ENCODE peak calls at places on chromosome 19, in eight cellular contexts. A, B, G, E, F, K, Y and W are unnamed samples.

GRCh38 chr19:10717356-10718204 is at the start of gene DNM2:
- DNase-seq in A (peak), B (peak), G (peak), E (peak), F (peak), K (peak), Y (peak), W (peak)

GRCh38 chr19:32469796-32470195 is 64.2 kb downstream of the DPY19L3 start:
- DNase-seq in A (no peak), B (no peak), G (no peak), E (no peak), F (peak), K (no peak), Y (no peak), W (no peak)

GRCh38 chr19:46466536-46467199 is 4.7 kb downstream of the PNMA8A start:
- DNase-seq in A (no peak), B (peak), G (no peak), E (peak), F (peak), K (peak), Y (no peak), W (no peak)

GRCh38 chr19:46821512-46822359 is 28.9 kb downstream of the AP2S1 start:
- DNase-seq in A (no peak), B (no peak), G (no peak), E (no peak), F (no peak), K (no peak), Y (peak), W (peak)

GRCh38 chr19:58304255-58304654 is 922 bp upstream of the ERVK3-1 start:
- DNase-seq in A (no peak), B (no peak), G (no peak), E (no peak), F (no peak), K (no peak), Y (peak), W (no peak)

GRCh38 chr19:39138221-39139211 is 12.9 kb downstream of the PAK4 start:
- DNase-seq in A (no peak), B (no peak), G (no peak), E (no peak), F (no peak), K (peak), Y (no peak), W (no peak)

GRCh38 chr19:46745521-46746280 is at the start of gene FKRP:
- DNase-seq in A (peak), B (no peak), G (no peak), E (peak), F (no peak), K (no peak), Y (peak), W (no peak)

GRCh38 chr19:19232231-19232630 is 20.5 kb downstream of the NCAN start:
- DNase-seq in A (no peak), B (no peak), G (no peak), E (no peak), F (no peak), K (no peak), Y (no peak), W (no peak)

GRCh38 chr19:39438270-39438934 is 2.7 kb upstream of the RPS16 start:
- DNase-seq in A (no peak), B (peak), G (no peak), E (no peak), F (peak), K (peak), Y (no peak), W (no peak)

GRCh38 chr19:21474671-21475181 is 30.7 kb upstream of the ZNF429 start:
- DNase-seq in A (no peak), B (peak), G (peak), E (peak), F (peak), K (peak), Y (peak), W (peak)

GRCh38 chr19:53868892-53869804 is 1.5 kb downstream of the MYADM start:
- DNase-seq in A (peak), B (peak), G (peak), E (peak), F (peak), K (peak), Y (peak), W (peak)

GRCh38 chr19:39083983-39084731 is at the start of gene ACP7:
- DNase-seq in A (peak), B (no peak), G (no peak), E (no peak), F (no peak), K (no peak), Y (no peak), W (no peak)

GRCh38 chr19:55352040-55352439 is 2.5 kb downstream of the COX6B2 start:
- DNase-seq in A (peak), B (no peak), G (no peak), E (no peak), F (no peak), K (no peak), Y (no peak), W (no peak)

GRCh38 chr19:5103812-5104410 is 135.0 kb downstream of the KDM4B start:
- DNase-seq in A (no peak), B (no peak), G (no peak), E (no peak), F (no peak), K (no peak), Y (no peak), W (no peak)

GRCh38 chr19:51161266-51161665 is 19.2 kb downstream of the SIGLEC7 start:
- DNase-seq in A (no peak), B (no peak), G (no peak), E (no peak), F (no peak), K (no peak), Y (no peak), W (no peak)

GRCh38 chr19:55112246-55112780 is 5.1 kb downstream of the PPP1R12C start:
- DNase-seq in A (no peak), B (no peak), G (no peak), E (no peak), F (no peak), K (no peak), Y (no peak), W (no peak)

GRCh38 chr19:33734913-33735312 is 61.8 kb upstream of the KCTD15 start:
- DNase-seq in A (no peak), B (no peak), G (no peak), E (no peak), F (no peak), K (no peak), Y (no peak), W (peak)

GRCh38 chr19:43725468-43725867 is 9.6 kb downstream of the IRGC start:
- DNase-seq in A (no peak), B (no peak), G (no peak), E (no peak), F (peak), K (no peak), Y (no peak), W (no peak)

GRCh38 chr19:40609561-40610395 is 8.6 kb downstream of the LTBP4 start:
- DNase-seq in A (peak), B (peak), G (peak), E (peak), F (peak), K (peak), Y (peak), W (peak)

GRCh38 chr19:57802269-57802668 is 12.4 kb downstream of the ZNF552 start:
- DNase-seq in A (no peak), B (no peak), G (no peak), E (no peak), F (no peak), K (no peak), Y (no peak), W (no peak)

GRCh38 chr19:42284641-42285341 is 15.7 kb downstream of the CIC start:
- DNase-seq in A (no peak), B (no peak), G (no peak), E (peak), F (no peak), K (no peak), Y (peak), W (no peak)

GRCh38 chr19:57410748-57411671 is at the start of gene ZNF17:
- DNase-seq in A (peak), B (peak), G (peak), E (peak), F (peak), K (peak), Y (peak), W (peak)

GRCh38 chr19:42290523-42291436 is 11.2 kb upstream of the PRR19 start:
- DNase-seq in A (peak), B (no peak), G (no peak), E (peak), F (no peak), K (no peak), Y (peak), W (no peak)

GRCh38 chr19:38715540-38715939 is 28.7 kb downstream of the CAPN12 start:
- DNase-seq in A (no peak), B (no peak), G (no peak), E (no peak), F (no peak), K (no peak), Y (no peak), W (peak)

GRCh38 chr19:55069137-55069858 is 6.3 kb upstream of the RDH13 start:
- DNase-seq in A (peak), B (peak), G (no peak), E (no peak), F (peak), K (peak), Y (no peak), W (peak)

GRCh38 chr19:34676697-34677385 is at the start of gene SCGB2B2:
- DNase-seq in A (no peak), B (no peak), G (peak), E (no peak), F (no peak), K (no peak), Y (peak), W (no peak)

GRCh38 chr19:42316223-42317211 is 3.4 kb downstream of the TMEM145 start:
- DNase-seq in A (peak), B (no peak), G (no peak), E (no peak), F (peak), K (no peak), Y (peak), W (no peak)

GRCh38 chr19:52331757-52332156 is 4.3 kb upstream of the ZNF610 start:
- DNase-seq in A (no peak), B (peak), G (no peak), E (no peak), F (peak), K (peak), Y (no peak), W (no peak)

GRCh38 chr19:44051654-44052402 is at the start of gene ZNF223:
- DNase-seq in A (peak), B (peak), G (peak), E (peak), F (peak), K (peak), Y (peak), W (peak)

GRCh38 chr19:55645512-55645881 is 2.0 kb downstream of the ZNF581 start:
- DNase-seq in A (no peak), B (no peak), G (no peak), E (no peak), F (no peak), K (no peak), Y (no peak), W (no peak)

GRCh38 chr19:4929186-4929585 is 19.9 kb downstream of the UHRF1 start:
- DNase-seq in A (no peak), B (peak), G (no peak), E (peak), F (peak), K (no peak), Y (no peak), W (no peak)

GRCh38 chr19:3210347-3211017 is 14.0 kb upstream of the CELF5 start:
- DNase-seq in A (peak), B (no peak), G (no peak), E (peak), F (peak), K (peak), Y (peak), W (peak)

GRCh38 chr19:4811328-4812131 is 20.0 kb downstream of the TICAM1 start:
- DNase-seq in A (peak), B (peak), G (peak), E (peak), F (peak), K (peak), Y (peak), W (peak)

GRCh38 chr19:2888739-2889224 is 11.9 kb upstream of the ZNF57 start:
- DNase-seq in A (no peak), B (peak), G (no peak), E (peak), F (no peak), K (peak), Y (peak), W (peak)

GRCh38 chr19:55812449-55812848 is 19.4 kb downstream of the NLRP11 start:
- DNase-seq in A (no peak), B (no peak), G (no peak), E (no peak), F (no peak), K (no peak), Y (no peak), W (no peak)

GRCh38 chr19:48244289-48244688 is 11.4 kb downstream of the CARD8 start:
- DNase-seq in A (no peak), B (peak), G (no peak), E (no peak), F (peak), K (no peak), Y (no peak), W (no peak)

DNA sequence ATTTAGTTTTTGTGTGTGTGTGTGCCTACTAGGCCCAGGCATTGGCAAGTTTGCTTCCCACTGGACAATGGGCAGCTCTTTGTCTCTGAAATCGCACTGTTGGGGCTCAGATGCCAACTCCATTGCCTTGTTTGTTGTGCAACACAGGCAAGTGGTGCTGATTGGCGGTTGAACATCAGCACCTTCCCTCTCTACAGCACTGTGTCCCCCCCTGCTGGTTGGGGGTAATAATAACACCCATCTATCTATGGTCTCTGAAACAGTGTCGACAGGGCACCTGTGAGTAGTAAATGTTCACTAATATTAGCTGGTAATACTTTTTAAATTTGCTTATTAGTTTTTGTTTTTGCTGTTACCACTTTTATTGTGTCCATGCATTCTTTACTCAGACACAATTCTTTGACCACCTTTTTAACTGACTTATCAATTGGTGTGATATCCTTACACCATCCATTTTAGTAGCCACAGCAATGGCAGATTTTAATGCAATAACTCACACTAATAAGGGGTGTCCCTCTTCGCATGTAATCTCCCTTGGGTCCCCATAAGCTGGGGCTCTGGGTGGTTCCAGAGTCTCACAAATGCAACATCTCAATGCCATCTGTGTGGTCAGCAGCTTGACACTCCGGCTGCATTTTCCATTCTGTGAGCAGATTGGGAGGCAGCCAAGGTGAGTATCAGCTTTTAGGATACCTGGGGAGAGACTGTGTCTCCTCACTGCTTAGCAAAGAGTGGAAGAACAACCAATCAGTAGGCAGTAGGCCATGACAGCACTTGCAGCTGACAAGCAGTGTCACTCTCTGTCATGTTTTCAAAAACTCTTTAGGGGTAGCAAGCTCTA is 47.7 kb upstream of the UQCRFS1 start:
- DNase-seq in A (peak), B (no peak), G (no peak), E (no peak), F (peak), K (peak), Y (no peak), W (no peak)
- TF ChIP-seq CTCF in A (peak), B (peak), G (peak), E (no peak), F (peak), K (peak), Y (no peak), W (peak)

GRCh38 chr19:45076851-45077730 is 813 bp upstream of the ZNF296 start:
- DNase-seq in A (no peak), B (no peak), G (no peak), E (no peak), F (no peak), K (no peak), Y (no peak), W (no peak)

GRCh38 chr19:45078390-45079062 is 534 bp upstream of the GEMIN7 start:
- DNase-seq in A (no peak), B (no peak), G (no peak), E (no peak), F (no peak), K (no peak), Y (no peak), W (no peak)

GRCh38 chr19:45079911-45080469 is 930 bp downstream of the GEMIN7 start:
- DNase-seq in A (no peak), B (no peak), G (no peak), E (no peak), F (no peak), K (no peak), Y (no peak), W (no peak)

GRCh38 chr19:45082170-45082569 is 3.1 kb downstream of the GEMIN7 start:
- DNase-seq in A (no peak), B (no peak), G (no peak), E (no peak), F (no peak), K (no peak), Y (no peak), W (no peak)

GRCh38 chr19:45079063-45079910 is at the start of gene GEMIN7:
- DNase-seq in A (peak), B (peak), G (peak), E (peak), F (peak), K (peak), Y (peak), W (peak)
- TF ChIP-seq CTCF in A (peak), B (no peak), G (no peak), E (no peak), F (no peak), K (no peak), Y (no peak), W (peak)

GRCh38 chr19:926595-927043 is 784 bp downstream of the ARID3A start:
- DNase-seq in A (no peak), B (no peak), G (no peak), E (peak), F (peak), K (peak), Y (peak), W (peak)

GRCh38 chr19:923551-924211 is 2.2 kb upstream of the ARID3A start:
- DNase-seq in A (no peak), B (no peak), G (no peak), E (no peak), F (no peak), K (no peak), Y (no peak), W (no peak)

GRCh38 chr19:925912-926594 is at the start of gene ARID3A:
- DNase-seq in A (no peak), B (peak), G (no peak), E (no peak), F (no peak), K (no peak), Y (peak), W (no peak)

GRCh38 chr19:927044-927706 is 1.3 kb downstream of the ARID3A start:
- DNase-seq in A (no peak), B (no peak), G (peak), E (peak), F (peak), K (peak), Y (peak), W (no peak)

DNA sequence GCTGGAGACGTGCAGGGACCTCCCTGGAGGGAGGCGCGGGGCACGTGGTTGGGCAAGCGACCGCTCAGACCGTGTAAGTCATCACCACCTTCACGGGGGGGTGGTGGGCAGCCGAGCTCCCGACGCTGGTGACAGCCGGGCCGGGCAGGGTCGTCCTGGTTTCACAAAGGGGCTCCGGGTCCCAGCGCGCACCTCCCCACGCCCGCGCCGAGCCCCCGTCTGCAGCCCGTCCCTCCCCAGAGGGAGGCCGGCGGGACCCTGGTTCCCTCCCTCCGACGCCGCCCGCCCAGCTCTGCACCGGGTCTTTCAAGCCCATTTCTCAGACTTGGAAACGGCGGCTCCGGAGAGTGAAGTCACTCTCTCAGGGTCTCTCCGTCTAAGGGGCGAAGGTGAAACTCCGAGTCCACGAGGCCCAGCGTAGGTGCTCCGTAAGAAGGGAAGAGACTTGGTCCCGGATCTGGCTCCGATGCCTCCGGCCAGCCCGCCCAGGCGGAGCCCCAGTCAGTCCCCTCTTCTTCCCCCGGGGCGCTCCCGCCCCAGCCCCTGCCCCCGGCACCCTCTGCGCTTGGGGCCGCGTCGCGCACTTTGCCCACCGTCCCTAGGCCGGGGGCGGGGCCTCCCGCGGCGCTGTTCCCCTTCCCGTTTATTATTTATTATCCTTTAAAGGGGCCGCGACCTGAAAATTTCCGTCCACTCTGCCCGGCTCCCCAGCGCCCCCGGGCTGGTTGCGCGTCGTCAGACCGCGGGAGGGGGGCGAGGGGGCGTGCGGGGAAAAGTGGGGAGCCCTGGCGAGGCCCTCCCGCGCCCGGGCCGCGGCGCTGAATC is 536 bp upstream of the ARID3A start:
- DNase-seq in A (peak), B (peak), G (peak), E (peak), F (peak), K (peak), Y (peak), W (peak)
- TF ChIP-seq CTCF in A (no peak), B (no peak), G (no peak), E (no peak), F (no peak), K (no peak), Y (no peak), W (no peak)

DNA sequence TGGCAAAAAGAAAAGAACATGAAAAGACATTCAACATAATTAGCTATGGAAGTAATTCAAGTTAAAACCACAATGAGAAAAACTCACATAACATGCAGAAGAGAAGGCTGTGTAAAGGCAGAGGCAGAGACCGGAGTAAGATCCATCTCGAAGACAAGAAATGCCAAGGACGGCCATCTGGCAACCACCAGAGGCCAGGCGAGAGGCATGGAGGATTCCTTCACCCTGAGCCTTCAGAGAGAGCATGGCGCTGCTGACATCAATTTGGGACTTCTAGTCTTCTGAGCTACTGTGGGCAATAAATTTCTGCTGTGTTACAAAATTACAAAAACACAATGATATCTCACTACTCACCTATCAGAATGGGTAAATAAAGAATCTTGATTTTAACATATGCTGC is 381.0 kb downstream of the TSHZ3 start:
- DNase-seq in A (no peak), B (no peak), G (no peak), E (no peak), F (peak), K (peak), Y (no peak), W (no peak)
- TF ChIP-seq CTCF in A (no peak), B (no peak), G (no peak), E (no peak), F (no peak), K (peak), Y (no peak), W (no peak)

GRCh38 chr19:8456064-8456463 is 11.3 kb downstream of the HNRNPM start:
- DNase-seq in A (no peak), B (no peak), G (no peak), E (no peak), F (no peak), K (no peak), Y (no peak), W (no peak)
- TF ChIP-seq CTCF in A (no peak), B (no peak), G (no peak), E (no peak), F (peak), K (peak), Y (no peak), W (peak)